ENCODE peak calls at places on chromosomes 7 and 10, in six cellular contexts. F, R, N, S, D and K are unnamed samples.

GRCh38 chr7:99312316-99313203 is 13.1 kb upstream of the ARPC1A start:
- DNase-seq in F (peak), R (peak), N (peak), S (no peak), D (peak), K (peak)

GRCh38 chr10:1465421-1465902 is 271.9 kb downstream of the ADARB2 start:
- DNase-seq in F (no peak), R (no peak), N (no peak), S (no peak), D (no peak), K (no peak)

GRCh38 chr10:17819836-17820235 is 10.7 kb downstream of the MRC1 start:
- DNase-seq in F (no peak), R (no peak), N (no peak), S (no peak), D (no peak), K (no peak)

GRCh38 chr10:15378569-15378968 is 7.5 kb upstream of the FAM171A1 start:
- DNase-seq in F (no peak), R (no peak), N (no peak), S (no peak), D (no peak), K (no peak)

GRCh38 chr10:62317257-62317656 is 48.6 kb upstream of the RTKN2 start:
- DNase-seq in F (no peak), R (no peak), N (no peak), S (no peak), D (no peak), K (no peak)

GRCh38 chr7:5425507-5426225 is 2.0 kb upstream of the TNRC18 start:
- DNase-seq in F (no peak), R (no peak), N (peak), S (peak), D (peak), K (no peak)

GRCh38 chr10:103627893-103628292 is 134.4 kb downstream of the NEURL1 start:
- DNase-seq in F (no peak), R (no peak), N (no peak), S (no peak), D (no peak), K (no peak)

GRCh38 chr10:102113956-102114857 is 6.0 kb downstream of the LDB1 start:
- DNase-seq in F (no peak), R (no peak), N (no peak), S (no peak), D (no peak), K (no peak)

GRCh38 chr10:77864151-77864851 is 62.3 kb downstream of the DLG5 start:
- DNase-seq in F (no peak), R (no peak), N (no peak), S (no peak), D (no peak), K (no peak)

GRCh38 chr7:122746948-122747347 is 44.2 kb upstream of the RNF148 start:
- DNase-seq in F (no peak), R (no peak), N (no peak), S (no peak), D (no peak), K (no peak)

GRCh38 chr7:56110611-56111010 is 4.3 kb upstream of the CHCHD2 start:
- DNase-seq in F (no peak), R (no peak), N (no peak), S (no peak), D (no peak), K (no peak)

GRCh38 chr7:157406971-157407370 is 70.2 kb downstream of the DNAJB6 start:
- DNase-seq in F (no peak), R (no peak), N (no peak), S (no peak), D (no peak), K (no peak)

GRCh38 chr7:78677391-78677790 is 776.1 kb downstream of the MAGI2 start:
- DNase-seq in F (no peak), R (no peak), N (no peak), S (no peak), D (peak), K (no peak)

GRCh38 chr7:20220824-20221547 is 3.8 kb upstream of the MACC1 start:
- DNase-seq in F (no peak), R (no peak), N (no peak), S (peak), D (peak), K (no peak)